ENCODE peak calls at places on chromosomes 7 and 10, in eight cellular contexts. H, P, O, N, L, K, A and V are unnamed samples.

GRCh38 chr7:127584648-127585043 is 750 bp downstream of the GCC1 start:
- DNase-seq in P (no peak), N (no peak), O (no peak), L (no peak), A (no peak), K (no peak), H (no peak), V (no peak)

GRCh38 chr7:45268013-45268412 is 110.4 kb downstream of the RAMP3 start:
- DNase-seq in O (no peak), A (no peak), H (no peak), L (no peak), P (no peak), K (no peak), N (no peak), V (no peak)

GRCh38 chr10:689433-690226 is at the start of gene DIP2C:
- DNase-seq in H (peak; percentile 63), K (peak; percentile 85), O (peak; percentile 16), P (peak; percentile 88), N (no peak), L (peak; percentile 99), A (no peak), V (peak; percentile 84)

GRCh38 chr7:79880312-79880711 is 254.3 kb upstream of the GNAI1 start:
- DNase-seq in A (no peak), P (peak; percentile 48), L (no peak), K (no peak), H (no peak), O (no peak), N (no peak), V (no peak)

GRCh38 chr7:156659961-156660360 is 19.4 kb downstream of the RNF32 start:
- DNase-seq in N (no peak), H (no peak), P (no peak), O (no peak), A (no peak), K (no peak), L (no peak), V (no peak)

GRCh38 chr7:157580324-157580723 is 243.5 kb downstream of the DNAJB6 start:
- DNase-seq in H (no peak), A (no peak), L (no peak), K (peak; percentile 28), O (no peak), N (no peak), P (no peak), V (no peak)

GRCh38 chr7:82054544-82054943 is 284.7 kb upstream of the HGF start:
- DNase-seq in L (no peak), K (no peak), O (no peak), N (no peak), A (no peak), P (no peak), H (no peak), V (no peak)

GRCh38 chr7:157555921-157556320 is 219.1 kb downstream of the DNAJB6 start:
- DNase-seq in N (no peak), H (no peak), O (no peak), K (peak; percentile 36), A (no peak), L (no peak), P (no peak), V (no peak)

GRCh38 chr10:70546585-70546984 is 56.0 kb downstream of the PRF1 start:
- DNase-seq in P (no peak), N (no peak), K (no peak), L (no peak), H (no peak), O (no peak), A (no peak), V (no peak)

GRCh38 chr7:142030294-142030693 is 34.6 kb downstream of the MGAM start:
- DNase-seq in L (no peak), H (no peak), P (no peak), O (no peak), K (no peak), A (no peak), N (no peak), V (no peak)

GRCh38 chr7:149245244-149245643 is 5.8 kb downstream of the ZNF212 start:
- DNase-seq in O (no peak), N (peak; percentile 56), K (no peak), P (no peak), H (no peak), L (no peak), A (no peak), V (no peak)

GRCh38 chr7:85765698-85766298 is 578.9 kb upstream of the SEMA3D start:
- DNase-seq in L (no peak), O (no peak), H (no peak), N (no peak), A (no peak), P (no peak), K (no peak), V (no peak)

GRCh38 chr10:69337312-69338132 is 59.2 kb downstream of the HK1 start:
- DNase-seq in K (no peak), A (no peak), O (no peak), H (no peak), P (peak; percentile 44), N (no peak), L (peak; percentile 66), V (no peak)

GRCh38 chr7:29146888-29147609 is 712 bp upstream of the CPVL start:
- DNase-seq in N (no peak), H (no peak), L (no peak), K (no peak), P (no peak), A (no peak), O (peak; percentile 8), V (no peak)

GRCh38 chr10:75544923-75545322 is 113.5 kb downstream of the LRMDA start:
- DNase-seq in A (no peak), K (no peak), N (no peak), H (no peak), O (no peak), P (no peak), L (peak; percentile 43), V (no peak)

GRCh38 chr7:105493928-105494325 is 28.1 kb downstream of the PUS7 start:
- DNase-seq in A (no peak), H (no peak), P (peak; percentile 8), K (no peak), O (no peak), L (peak; percentile 78), N (no peak), V (no peak)

GRCh38 chr10:96511044-96511945 is 2.4 kb downstream of the TLL2 start:
- DNase-seq in K (no peak), O (peak; percentile 31), A (no peak), P (peak; percentile 36), H (peak; percentile 41), L (peak; percentile 52), N (no peak), V (no peak)

GRCh38 chr7:48041665-48041995 is 6.3 kb downstream of the C7orf57 start:
- DNase-seq in H (no peak), O (no peak), L (peak; percentile 72), K (no peak), N (no peak), A (no peak), P (no peak), V (no peak)

GRCh38 chr10:77837248-77837924 is 89.2 kb downstream of the DLG5 start:
- DNase-seq in O (no peak), K (no peak), A (peak; percentile 21), L (no peak), N (peak; percentile 71), H (peak; percentile 35), P (peak; percentile 20), V (no peak)

GRCh38 chr10:78830062-78830974 is 238.4 kb upstream of the ZMIZ1 start:
- DNase-seq in P (no peak), N (no peak), K (no peak), L (no peak), O (no peak), H (no peak), A (no peak), V (no peak)